ENCODE peak calls at places on chromosomes 5 and 9, in nine cellular contexts. K is GM23338, A is esophagus muscularis mucosa, L is breast epithelium, S is HCT116, U is Panc1, R is HFFc6, P is body of pancreas, Q is OCI-LY7. H is an unnamed sample.

GRCh38 chr5:157431544-157432200 is 28.3 kb upstream of the NIPAL4 start:
- DNase-seq in U (peak), P (no peak), K (peak), A (no peak), Q (peak), R (peak), L (no peak), S (peak), H (peak)

GRCh38 chr5:11497651-11498050 is 406.6 kb downstream of the CTNND2 start:
- DNase-seq in K (no peak), A (no peak), P (no peak), U (no peak), Q (no peak), S (no peak), L (no peak), R (no peak), H (peak)

GRCh38 chr5:67297376-67297775 is 100.8 kb upstream of the CD180 start:
- DNase-seq in P (no peak), Q (no peak), U (no peak), A (no peak), S (no peak), R (no peak), L (no peak), K (no peak), H (no peak)

GRCh38 chr5:66518753-66519152 is 77.4 kb upstream of the MAST4 start:
- DNase-seq in U (no peak), L (no peak), R (no peak), S (no peak), A (no peak), Q (no peak), K (no peak), P (no peak), H (peak)

GRCh38 chr9:95515272-95516113 is 1.3 kb downstream of the PTCH1 start:
- DNase-seq in S (no peak), A (no peak), U (no peak), L (no peak), Q (peak), P (peak), K (peak), R (no peak), H (no peak)

GRCh38 chr5:59296317-59297264 is 596.9 kb downstream of the PDE4D start:
- DNase-seq in P (no peak), U (peak), S (no peak), K (no peak), A (no peak), Q (no peak), L (no peak), R (no peak), H (peak)

GRCh38 chr9:103661663-103662062 is 432.4 kb upstream of the SMC2 start:
- DNase-seq in S (no peak), A (no peak), K (no peak), Q (no peak), R (no peak), U (no peak), L (no peak), P (no peak), H (peak)

GRCh38 chr9:34511160-34511513 is 11.7 kb downstream of the ENHO start:
- DNase-seq in Q (no peak), S (no peak), A (no peak), P (no peak), U (no peak), K (no peak), R (no peak), L (no peak), H (no peak)

GRCh38 chr5:411728-412127 is 31.2 kb upstream of the EXOC3 start:
- DNase-seq in R (no peak), P (no peak), L (peak), U (no peak), S (no peak), K (no peak), A (no peak), Q (no peak), H (no peak)

DNA sequence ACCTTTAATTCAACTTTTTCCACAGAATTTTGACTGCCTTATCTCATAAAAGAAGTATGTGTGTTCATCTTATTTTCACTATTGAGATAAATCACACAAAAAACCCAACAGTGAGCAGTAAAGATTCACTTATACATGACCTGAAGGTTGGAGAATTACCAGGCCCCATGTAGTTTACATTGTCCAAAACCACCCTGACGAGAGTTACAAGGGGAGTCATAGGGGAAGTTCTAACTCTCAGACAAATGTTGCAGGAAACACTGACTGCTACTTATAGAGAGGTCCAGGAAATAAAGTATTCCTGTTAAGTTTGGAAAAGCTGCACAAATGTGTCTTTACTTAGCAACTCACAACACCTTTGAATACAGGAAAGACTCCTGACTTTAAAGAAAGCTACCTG is 14.1 kb downstream of the SPATA9 start:
- DNase-seq in S (no peak), K (no peak), Q (no peak), P (no peak), L (no peak), A (no peak), R (no peak), U (no peak), H (no peak)
- TF ChIP-seq CTCF in S (no peak), K (no peak), Q (no peak), P (no peak), L (no peak), A (no peak), R (no peak), U (no peak), H (no peak)

DNA sequence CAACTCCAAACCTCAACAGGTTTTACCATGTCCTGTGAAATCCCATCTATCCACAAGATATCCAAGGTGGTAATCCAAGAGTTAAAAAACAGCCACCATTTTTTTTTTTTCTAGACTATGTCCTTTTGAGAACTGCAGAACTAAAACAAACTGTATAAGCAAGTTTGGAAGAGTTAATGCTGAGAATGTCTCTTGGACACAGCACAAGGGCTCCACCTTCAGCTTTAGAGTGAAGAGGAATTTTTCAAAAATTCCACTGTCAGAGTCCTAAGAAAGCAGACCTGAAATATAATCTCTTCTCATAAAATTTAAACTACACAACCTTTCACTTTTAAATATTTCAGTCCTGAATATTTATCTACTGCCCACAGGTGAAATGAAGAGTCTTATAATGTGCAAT is 167.8 kb upstream of the CCNG1 start:
- DNase-seq in K (peak), Q (peak), S (no peak), P (no peak), R (no peak), U (no peak), L (no peak), A (no peak), H (no peak)
- TF ChIP-seq CTCF in K (peak), Q (peak), S (peak), P (peak), R (no peak), U (peak), L (no peak), A (no peak), H (no peak)

GRCh38 chr9:89869774-89870173 is 265.0 kb downstream of the GADD45G start:
- DNase-seq in A (no peak), L (peak), P (no peak), R (no peak), U (no peak), K (no peak), S (no peak), Q (no peak), H (no peak)
- TF ChIP-seq CTCF in A (no peak), L (no peak), P (no peak), R (no peak), U (no peak), K (peak), S (no peak), Q (no peak), H (no peak)

DNA sequence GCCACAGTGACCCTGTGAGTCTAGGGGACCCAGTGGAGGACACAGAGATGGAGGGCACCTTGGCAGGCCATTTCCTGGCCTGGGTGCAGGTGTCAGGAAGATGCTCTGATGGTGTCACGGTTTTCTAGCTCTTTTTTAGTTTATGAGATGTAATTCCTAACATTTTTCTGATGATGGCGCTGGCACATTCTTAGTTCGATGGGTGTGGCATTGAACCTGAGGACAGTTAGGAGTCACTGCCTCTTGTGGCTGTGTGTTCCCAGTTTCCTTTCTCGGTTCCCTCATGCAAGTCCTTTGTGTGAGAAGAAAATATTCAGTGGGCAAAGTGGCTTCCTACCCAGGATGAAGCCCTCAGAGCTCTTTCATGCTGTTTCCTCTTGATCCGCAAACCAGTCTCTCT is 129.4 kb upstream of the ICE1 start:
- DNase-seq in K (peak), S (no peak), P (no peak), U (no peak), L (no peak), Q (no peak), A (no peak), R (no peak), H (no peak)
- TF ChIP-seq CTCF in K (peak), S (peak), P (no peak), U (no peak), L (no peak), Q (no peak), A (no peak), R (peak), H (no peak)

GRCh38 chr5:172959824-172960799 is 888 bp downstream of the RPL26L1 start:
- DNase-seq in S (no peak), L (no peak), A (no peak), K (peak), Q (no peak), U (no peak), R (no peak), P (no peak), H (no peak)
- TF ChIP-seq CTCF in S (no peak), L (no peak), A (no peak), K (no peak), Q (no peak), U (no peak), R (no peak), P (no peak), H (no peak)

GRCh38 chr5:170849374-170849773 is 12.4 kb upstream of the RANBP17 start:
- DNase-seq in A (no peak), L (no peak), P (no peak), S (no peak), Q (no peak), R (no peak), K (peak), U (no peak), H (no peak)
- TF ChIP-seq CTCF in A (no peak), L (no peak), P (no peak), S (no peak), Q (peak), R (no peak), K (peak), U (no peak), H (no peak)

DNA sequence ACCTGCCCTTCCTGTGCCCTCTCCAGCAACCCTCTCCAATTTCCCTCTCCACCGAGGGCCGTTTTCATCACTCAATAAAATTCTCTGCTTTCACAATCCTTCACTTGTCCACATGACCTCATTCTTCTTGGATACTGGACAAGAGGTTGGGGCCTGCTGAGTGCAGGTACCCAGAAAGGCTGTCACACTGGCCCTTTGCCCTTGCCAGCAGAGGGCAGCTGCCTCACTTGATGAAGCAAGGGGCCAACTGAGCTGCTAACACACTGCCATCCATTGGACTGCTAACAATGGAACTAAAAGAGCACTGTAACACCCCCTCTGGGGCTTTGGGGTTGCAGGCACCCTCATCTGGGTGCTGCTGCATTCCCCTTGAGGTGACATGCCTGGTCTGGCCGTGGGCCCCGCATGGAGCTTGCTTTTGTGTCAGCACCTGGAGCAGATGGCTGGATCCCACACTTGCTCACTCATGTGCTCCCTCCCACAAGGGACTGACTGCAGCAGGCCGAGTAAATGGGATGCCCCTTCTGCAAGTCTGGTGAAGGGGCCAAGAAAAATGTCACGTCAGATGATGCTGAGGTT is 308.1 kb upstream of the ADCY2 start:
- DNase-seq in P (no peak), L (no peak), K (no peak), A (no peak), U (no peak), S (no peak), R (no peak), Q (no peak), H (no peak)
- TF ChIP-seq CTCF in P (no peak), L (no peak), K (peak), A (no peak), U (no peak), S (no peak), R (no peak), Q (no peak), H (no peak)

DNA sequence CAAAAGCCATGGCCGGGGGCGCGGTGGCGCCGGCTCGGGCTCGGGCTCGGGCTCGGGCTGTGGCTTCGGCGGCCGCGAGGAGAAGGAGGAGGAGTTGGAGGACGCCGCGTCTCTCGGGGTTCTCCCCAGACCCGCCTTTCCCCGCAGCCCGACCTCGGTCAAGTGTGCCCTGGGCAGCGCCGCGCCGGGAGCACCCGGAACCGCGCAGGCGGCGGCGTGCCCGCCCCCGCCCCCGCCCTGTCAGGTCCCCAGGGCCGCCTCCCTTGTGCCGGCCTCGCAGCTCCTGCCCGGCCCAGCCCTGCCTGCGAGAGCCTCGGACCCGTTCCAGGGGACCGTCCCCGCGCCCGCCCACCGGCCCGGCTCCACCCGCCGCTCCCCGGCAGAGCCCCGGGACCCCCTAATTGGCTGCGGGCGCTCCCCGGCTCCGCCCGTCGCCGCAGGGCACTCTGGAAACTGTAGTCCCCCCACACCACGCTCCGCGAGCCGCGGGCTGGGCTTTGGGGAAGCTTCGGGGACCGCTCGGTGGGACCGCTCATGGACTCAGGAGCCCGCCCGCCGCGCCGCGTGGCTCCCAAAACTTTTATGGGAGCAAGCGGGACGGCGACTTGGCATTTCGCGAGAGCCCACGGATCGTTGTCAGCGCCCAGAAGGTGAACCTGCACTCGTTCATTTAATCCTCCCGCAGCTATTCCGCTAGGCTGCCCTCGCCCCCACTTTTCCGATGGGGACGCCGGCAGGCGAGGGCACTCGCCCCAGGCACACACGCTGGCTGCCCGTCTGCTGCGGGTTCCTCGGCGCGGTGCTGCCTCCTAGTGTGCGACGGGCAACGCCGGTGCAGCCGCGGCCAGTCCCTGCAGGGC is at the start of gene STK10:
- DNase-seq in S (peak), P (peak), A (peak), R (peak), K (peak), L (peak), Q (peak), U (peak), H (peak)
- TF ChIP-seq CTCF in S (peak), P (peak), A (peak), R (peak), K (peak), L (peak), Q (peak), U (peak), H (peak)